ENCODE peak calls at places on chromosomes 4 and X, in four cellular contexts. O is GM10248, W is WTC11, Z is psoas muscle. G is an unnamed sample.

GRCh38 chrX:84340981-84341380 is 153.0 kb upstream of the RPS6KA6 start:
- DNase-seq in O (no peak), W (no peak), Z (no peak), G (no peak)

GRCh38 chr4:139530833-139531427 is 25.1 kb downstream of the SETD7 start:
- DNase-seq in O (peak), W (peak), Z (no peak), G (peak)

GRCh38 chrX:108696690-108697089 is 39.7 kb downstream of the IRS4 start:
- DNase-seq in O (no peak), W (no peak), Z (no peak), G (no peak)

GRCh38 chrX:38768079-38768478 is 33.2 kb upstream of the MID1IP1 start:
- DNase-seq in O (peak), W (no peak), Z (no peak), G (no peak)

GRCh38 chrX:38233891-38234807 is 13.5 kb upstream of the SRPX start:
- DNase-seq in O (no peak), W (no peak), Z (no peak), G (no peak)

GRCh38 chrX:50579955-50580354 is 109.3 kb upstream of the DGKK start:
- DNase-seq in O (peak), W (peak), Z (no peak), G (peak)

GRCh38 chr4:108483077-108483476 is 137.3 kb upstream of the RPL34 start:
- DNase-seq in O (no peak), W (no peak), Z (no peak), G (no peak)

GRCh38 chrX:52359614-52360232 is 9.1 kb upstream of the XAGE2 start:
- DNase-seq in O (no peak), W (no peak), Z (no peak), G (no peak)

GRCh38 chr4:3067473-3068001 is 6.8 kb downstream of the HTT-AS start:
- DNase-seq in O (no peak), W (no peak), Z (no peak), G (no peak)

GRCh38 chrX:68669094-68669830 is 21.8 kb downstream of the STARD8 start:
- DNase-seq in O (no peak), W (peak), Z (no peak), G (no peak)

GRCh38 chr4:67452100-67452887 is 93.0 kb downstream of the CENPC start:
- DNase-seq in O (no peak), W (no peak), Z (no peak), G (no peak)

GRCh38 chr4:109207060-109207459 is 95.4 kb downstream of the COL25A1 start:
- DNase-seq in O (no peak), W (no peak), Z (no peak), G (no peak)

GRCh38 chrX:21126661-21127060 is 247.6 kb upstream of the CNKSR2 start:
- DNase-seq in O (no peak), W (no peak), Z (no peak), G (no peak)

GRCh38 chrX:46446727-46447378 is 98.4 kb downstream of the ZNF674 start:
- DNase-seq in O (peak), W (peak), Z (peak), G (peak)

GRCh38 chr4:155705664-155706063 is 39.0 kb downstream of the GUCY1A1 start:
- DNase-seq in O (no peak), W (no peak), Z (no peak), G (no peak)

GRCh38 chrX:104166735-104167436 is 633 bp downstream of the FAM199X start:
- DNase-seq in O (no peak), W (peak), Z (no peak), G (no peak)

GRCh38 chr4:128700659-128701350 is 108.7 kb upstream of the JADE1 start:
- DNase-seq in O (no peak), W (no peak), Z (no peak), G (no peak)

GRCh38 chr4:180900781-180901180 is 1342.4 kb upstream of the TENM3 start:
- DNase-seq in O (no peak), W (no peak), Z (no peak), G (no peak)

GRCh38 chr4:35175894-35176293 is 1068.4 kb downstream of the ARAP2 start:
- DNase-seq in O (no peak), W (no peak), Z (no peak), G (no peak)

GRCh38 chrX:138709886-138710285 is 1.6 kb downstream of the FGF13 start:
- DNase-seq in O (no peak), W (peak), Z (no peak), G (no peak)

GRCh38 chrX:17414057-17414658 is 39.2 kb downstream of the NHS start:
- DNase-seq in O (no peak), W (no peak), Z (no peak), G (no peak)

GRCh38 chr4:170243662-170244288 is 154.0 kb upstream of the AADAT start:
- DNase-seq in O (no peak), W (no peak), Z (no peak), G (no peak)

GRCh38 chr4:105963461-105964400 is 68.5 kb downstream of the NPNT start:
- DNase-seq in O (no peak), W (no peak), Z (no peak), G (no peak)

GRCh38 chr4:41880022-41880837 is 55.0 kb upstream of the TMEM33 start:
- DNase-seq in O (no peak), W (peak), Z (no peak), G (no peak)

GRCh38 chrX:101462892-101463291 is 22.4 kb upstream of the ARMCX4 start:
- DNase-seq in O (peak), W (no peak), Z (no peak), G (no peak)

GRCh38 chrX:154809939-154810665 is 4.8 kb upstream of the MPP1 start:
- DNase-seq in O (no peak), W (no peak), Z (no peak), G (no peak)

GRCh38 chr4:70945046-70945445 is 42.9 kb downstream of the MOB1B start:
- DNase-seq in O (no peak), W (no peak), Z (no peak), G (no peak)

GRCh38 chrX:19728083-19728648 is 159.2 kb downstream of the SH3KBP1 start:
- DNase-seq in O (no peak), W (no peak), Z (no peak), G (no peak)

GRCh38 chr4:5079581-5079980 is 28.3 kb downstream of the STK32B start:
- DNase-seq in O (no peak), W (no peak), Z (no peak), G (no peak)

GRCh38 chrX:149040873-149041535 is 464.1 kb downstream of the IDS start:
- DNase-seq in O (peak), W (no peak), Z (no peak), G (no peak)

GRCh38 chr4:122364700-122365404 is 14.0 kb upstream of the ADAD1 start:
- DNase-seq in O (no peak), W (peak), Z (peak), G (no peak)

DNA sequence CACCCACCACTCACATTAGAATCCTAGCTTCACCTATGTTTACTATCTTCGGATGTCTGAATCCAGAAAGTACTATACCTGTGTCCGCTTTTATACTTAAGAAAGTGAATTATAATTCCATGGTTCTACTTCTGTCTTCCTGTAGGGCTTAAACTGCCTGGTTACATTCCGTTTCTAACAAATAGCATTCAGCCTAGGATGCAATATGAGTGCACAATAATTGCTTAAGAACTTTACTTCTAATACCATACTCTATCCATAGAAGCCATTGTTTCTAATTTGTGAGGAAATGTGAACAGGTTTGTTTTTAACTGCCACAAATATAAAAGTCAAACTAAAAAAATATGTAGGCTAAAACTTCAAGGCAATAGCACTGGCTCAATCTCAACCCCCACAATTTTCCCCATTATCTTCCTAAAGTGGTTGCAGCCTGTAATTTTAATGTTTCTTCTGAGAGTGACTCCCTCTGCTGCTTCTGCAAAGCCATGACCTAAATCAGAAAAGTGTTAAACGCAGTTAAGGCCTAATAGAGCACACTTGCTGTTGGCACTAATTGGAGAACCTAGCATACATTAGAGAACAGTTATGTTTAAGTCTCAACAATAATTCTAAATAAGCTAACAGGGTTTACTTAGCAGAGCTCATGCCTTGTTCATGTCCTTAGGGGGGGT is 4.2 kb downstream of the UNC5C start:
- DNase-seq in O (no peak), W (no peak), Z (no peak), G (no peak)
- TF ChIP-seq CTCF in O (no peak), W (no peak), Z (no peak), G (no peak)

GRCh38 chrX:9267415-9267814 is 197.4 kb upstream of the TBL1X start:
- DNase-seq in O (no peak), W (no peak), Z (no peak), G (no peak)

GRCh38 chrX:9273744-9274143 is 191.1 kb upstream of the TBL1X start:
- DNase-seq in O (no peak), W (no peak), Z (no peak), G (no peak)

GRCh38 chrX:9269134-9269533 is 195.7 kb upstream of the TBL1X start:
- DNase-seq in O (no peak), W (no peak), Z (no peak), G (no peak)

GRCh38 chrX:9272166-9272565 is 192.7 kb upstream of the TBL1X start:
- DNase-seq in O (no peak), W (no peak), Z (no peak), G (no peak)
- TF ChIP-seq CTCF in O (no peak), W (no peak), Z (no peak), G (no peak)

GRCh38 chr4:1378559-1379231 is 27.5 kb downstream of the NKX1-1 start:
- DNase-seq in O (no peak), W (peak), Z (peak), G (no peak)
- TF ChIP-seq CTCF in O (no peak), W (no peak), Z (no peak), G (no peak)

GRCh38 chr4:76984788-76985211 is 35.2 kb downstream of the SEPTIN11 start:
- DNase-seq in O (no peak), W (no peak), Z (peak), G (no peak)

GRCh38 chr4:76984127-76984526 is 34.6 kb downstream of the SEPTIN11 start:
- DNase-seq in O (peak), W (no peak), Z (no peak), G (no peak)

GRCh38 chr4:76987685-76988084 is 38.1 kb downstream of the SEPTIN11 start:
- DNase-seq in O (no peak), W (no peak), Z (no peak), G (no peak)

GRCh38 chr4:76989391-76990061 is 40.0 kb downstream of the SEPTIN11 start:
- DNase-seq in O (no peak), W (no peak), Z (no peak), G (peak)

GRCh38 chr4:76987153-76987562 is 37.6 kb downstream of the SEPTIN11 start:
- DNase-seq in O (no peak), W (peak), Z (no peak), G (no peak)
- TF ChIP-seq CTCF in O (no peak), W (no peak), Z (no peak), G (no peak)

DNA sequence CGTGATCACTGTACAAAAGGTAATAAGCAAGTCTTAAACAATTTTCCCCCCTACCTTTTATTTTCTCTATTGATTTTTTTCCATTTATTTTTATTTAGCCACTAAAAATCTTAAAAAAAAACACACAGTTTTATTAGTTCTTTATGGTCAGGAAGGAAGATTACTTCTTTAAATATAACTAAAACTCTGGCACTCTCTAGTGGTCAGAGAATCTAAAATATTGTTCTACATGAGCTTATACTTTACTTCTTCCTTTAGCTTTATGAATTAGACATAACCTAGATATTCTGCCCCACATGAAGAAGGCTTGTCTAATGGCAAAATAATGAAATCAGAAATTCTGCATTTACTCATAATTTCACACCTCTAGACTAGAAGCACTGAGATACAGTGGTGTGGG is 135.2 kb downstream of the PDE5A start:
- DNase-seq in O (no peak), W (no peak), Z (no peak), G (no peak)
- TF ChIP-seq CTCF in O (no peak), W (no peak), Z (no peak), G (no peak)

GRCh38 chrX:134545524-134545923 is 85.6 kb downstream of the HPRT1 start:
- DNase-seq in O (no peak), W (peak), Z (no peak), G (no peak)

GRCh38 chrX:134544189-134544588 is 84.2 kb downstream of the HPRT1 start:
- DNase-seq in O (no peak), W (no peak), Z (no peak), G (no peak)

GRCh38 chrX:134547047-134547679 is 87.2 kb downstream of the HPRT1 start:
- DNase-seq in O (no peak), W (no peak), Z (no peak), G (no peak)

GRCh38 chrX:134544614-134545255 is 84.8 kb downstream of the HPRT1 start:
- DNase-seq in O (no peak), W (peak), Z (no peak), G (no peak)

GRCh38 chrX:134546187-134546586 is 86.2 kb downstream of the HPRT1 start:
- DNase-seq in O (no peak), W (peak), Z (no peak), G (no peak)
- TF ChIP-seq CTCF in O (no peak), W (no peak), Z (no peak), G (no peak)